ENCODE peak calls at places on chromosomes 13 and 19, in eight cellular contexts. R is uterus, A is dorsolateral prefrontal cortex, N is K562, I is colonic mucosa, U is MM.1S, S is fibroblast of mammary gland, Q is fibroblast of lung. F is an unnamed sample.

GRCh38 chr13:24654741-24655140 is 25.5 kb upstream of the ATP12A start:
- DNase-seq in R (no peak), S (peak), N (no peak), A (no peak), I (peak), Q (peak), U (no peak), F (peak)

GRCh38 chr13:84917252-84917878 is 881.9 kb downstream of the SLITRK6 start:
- DNase-seq in N (no peak), A (no peak), Q (peak), U (peak), R (no peak), I (no peak), S (peak), F (peak)

GRCh38 chr13:62747152-62747551 is 1331.5 kb upstream of the PCDH20 start:
- DNase-seq in I (no peak), R (no peak), N (no peak), U (no peak), S (peak), Q (no peak), A (no peak), F (peak)

GRCh38 chr13:67095621-67096020 is 134.5 kb downstream of the PCDH9 start:
- DNase-seq in S (no peak), Q (no peak), N (no peak), I (no peak), A (no peak), U (no peak), R (no peak), F (no peak)

GRCh38 chr19:3060852-3061182 is 1.5 kb downstream of the TLE5 start:
- DNase-seq in A (no peak), I (no peak), N (no peak), S (no peak), R (no peak), U (no peak), Q (no peak), F (no peak)

GRCh38 chr13:94595006-94595942 is 678 bp downstream of the TGDS start:
- DNase-seq in S (peak), N (peak), R (no peak), I (peak), A (no peak), Q (peak), U (peak), F (peak)

GRCh38 chr13:25064396-25064795 is 31.5 kb upstream of the PABPC3 start:
- DNase-seq in A (no peak), I (no peak), R (no peak), S (no peak), N (no peak), U (no peak), Q (no peak), F (no peak)

GRCh38 chr19:55255618-55256423 is 3.0 kb downstream of the PPP6R1 start:
- DNase-seq in S (peak), A (no peak), Q (peak), N (no peak), I (no peak), R (no peak), U (peak), F (peak)

GRCh38 chr13:92172191-92172590 is 773.8 kb downstream of the GPC5 start:
- DNase-seq in U (no peak), Q (peak), N (no peak), A (no peak), I (no peak), R (no peak), S (peak), F (peak)

GRCh38 chr13:110696776-110697175 is 9.1 kb downstream of the CARS2 start:
- DNase-seq in Q (no peak), U (no peak), A (no peak), N (no peak), S (no peak), I (no peak), R (no peak), F (no peak)

GRCh38 chr19:39263912-39264305 is 4.3 kb upstream of the IFNL2 start:
- DNase-seq in A (no peak), Q (no peak), R (no peak), N (no peak), I (no peak), U (no peak), S (no peak), F (no peak)

GRCh38 chr13:40440990-40441820 is 225.2 kb downstream of the FOXO1 start:
- DNase-seq in S (peak), R (peak), A (peak), I (peak), Q (peak), U (no peak), N (no peak), F (peak)

GRCh38 chr13:28059214-28059613 is 41.2 kb downstream of the FLT3 start:
- DNase-seq in U (peak), I (peak), Q (peak), A (no peak), N (peak), S (peak), R (no peak), F (peak)

GRCh38 chr13:18235756-18236527 is 945.7 kb downstream of the TUBA3C start:
- DNase-seq in R (no peak), U (no peak), I (no peak), Q (no peak), S (no peak), N (no peak), A (no peak), F (no peak)

GRCh38 chr13:25943081-25943480 is 108.7 kb downstream of the SHISA2 start:
- DNase-seq in R (no peak), U (no peak), N (no peak), Q (no peak), A (no peak), I (no peak), S (no peak), F (no peak)

GRCh38 chr19:2048959-2049740 is 1.9 kb downstream of the MKNK2 start:
- DNase-seq in N (no peak), R (no peak), Q (no peak), A (no peak), U (peak), S (no peak), I (no peak), F (no peak)

GRCh38 chr19:751501-752341 is 809 bp downstream of the MISP start:
- DNase-seq in Q (peak), I (peak), S (peak), A (no peak), R (no peak), U (no peak), N (peak), F (peak)

GRCh38 chr19:7468840-7469239 is 20.0 kb downstream of the PEX11G start:
- DNase-seq in S (no peak), R (no peak), A (no peak), N (no peak), I (no peak), U (no peak), Q (no peak), F (no peak)

GRCh38 chr13:103883152-103883551 is 816.9 kb upstream of the SLC10A2 start:
- DNase-seq in S (peak), N (no peak), A (peak), R (peak), I (peak), Q (peak), U (no peak), F (peak)

GRCh38 chr19:37007587-37008220 is 70.5 kb upstream of the ZNF420 start:
- DNase-seq in Q (peak), N (peak), U (no peak), S (peak), R (no peak), I (peak), A (no peak), F (peak)

GRCh38 chr13:39197645-39198007 is 159.4 kb downstream of the NHLRC3 start:
- DNase-seq in A (no peak), Q (no peak), I (no peak), N (no peak), S (no peak), U (no peak), R (no peak), F (no peak)

GRCh38 chr19:2544576-2545415 is 68.9 kb downstream of the GADD45B start:
- DNase-seq in A (no peak), I (no peak), S (no peak), N (no peak), U (no peak), R (no peak), Q (peak), F (no peak)

GRCh38 chr13:93767917-93768422 is 541.4 kb downstream of the GPC6 start:
- DNase-seq in R (no peak), A (no peak), U (no peak), Q (no peak), N (no peak), S (no peak), I (no peak), F (no peak)

GRCh38 chr19:46271488-46272197 is 25.2 kb upstream of the HIF3A start:
- DNase-seq in N (no peak), S (peak), R (peak), U (no peak), A (no peak), Q (peak), I (no peak), F (peak)

GRCh38 chr13:52852444-52852843 is 4.0 kb upstream of the PCDH8 start:
- DNase-seq in A (no peak), U (no peak), N (no peak), S (no peak), R (no peak), Q (no peak), I (no peak), F (no peak)

GRCh38 chr13:23651887-23652286 is 81.7 kb downstream of the TNFRSF19 start:
- DNase-seq in S (no peak), U (no peak), I (no peak), A (no peak), Q (no peak), N (no peak), R (no peak), F (no peak)

GRCh38 chr13:41562083-41562482 is 104.7 kb downstream of the RGCC start:
- DNase-seq in N (no peak), U (no peak), Q (peak), A (peak), S (peak), R (peak), I (peak), F (peak)

GRCh38 chr19:4580021-4580901 is 20.8 kb upstream of the SEMA6B start:
- DNase-seq in Q (no peak), U (no peak), A (no peak), S (no peak), R (no peak), N (peak), I (no peak), F (no peak)

GRCh38 chr19:4581381-4582111 is 22.1 kb upstream of the SEMA6B start:
- DNase-seq in I (no peak), A (no peak), R (no peak), S (no peak), N (peak), Q (peak), U (no peak), F (peak)

GRCh38 chr19:4580961-4581380 is 21.5 kb upstream of the SEMA6B start:
- DNase-seq in A (no peak), S (no peak), U (no peak), Q (no peak), R (no peak), N (no peak), I (no peak), F (no peak)

GRCh38 chr19:4582980-4583842 is 23.7 kb upstream of the SEMA6B start:
- DNase-seq in S (no peak), N (no peak), A (no peak), U (no peak), I (no peak), Q (no peak), R (no peak), F (no peak)

GRCh38 chr19:4582112-4582553 is 22.6 kb upstream of the SEMA6B start:
- DNase-seq in A (no peak), Q (peak), R (no peak), U (no peak), I (no peak), S (no peak), N (no peak), F (no peak)
- H3K4me3 ChIP-seq in A (no peak), Q (no peak), R (no peak), U (no peak), I (no peak), S (no peak), N (no peak), F (no peak)

DNA sequence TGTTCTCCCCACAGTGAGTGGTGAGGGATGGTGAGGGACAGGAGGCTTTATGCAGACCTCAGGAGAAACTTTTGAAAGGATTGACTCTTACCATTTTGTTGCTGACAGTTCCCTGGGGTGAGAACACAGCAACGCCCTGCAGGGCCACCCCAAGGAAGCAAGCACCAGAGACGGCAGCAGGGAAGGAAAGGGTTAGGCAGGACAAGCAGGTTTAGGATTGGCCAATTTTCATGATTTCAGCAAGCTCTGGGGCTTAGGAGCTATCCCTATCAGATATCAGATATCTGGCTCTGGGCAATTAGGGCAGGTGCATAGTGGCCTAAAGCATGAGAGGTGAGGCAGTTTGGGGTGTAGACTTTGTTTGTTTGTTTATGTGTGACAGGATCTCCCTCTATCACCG is 87.0 kb upstream of the LSM14A start:
- DNase-seq in Q (no peak), I (no peak), A (no peak), R (no peak), U (no peak), S (no peak), N (no peak), F (no peak)
- H3K4me3 ChIP-seq in Q (no peak), I (no peak), A (no peak), R (no peak), U (no peak), S (no peak), N (no peak), F (no peak)

DNA sequence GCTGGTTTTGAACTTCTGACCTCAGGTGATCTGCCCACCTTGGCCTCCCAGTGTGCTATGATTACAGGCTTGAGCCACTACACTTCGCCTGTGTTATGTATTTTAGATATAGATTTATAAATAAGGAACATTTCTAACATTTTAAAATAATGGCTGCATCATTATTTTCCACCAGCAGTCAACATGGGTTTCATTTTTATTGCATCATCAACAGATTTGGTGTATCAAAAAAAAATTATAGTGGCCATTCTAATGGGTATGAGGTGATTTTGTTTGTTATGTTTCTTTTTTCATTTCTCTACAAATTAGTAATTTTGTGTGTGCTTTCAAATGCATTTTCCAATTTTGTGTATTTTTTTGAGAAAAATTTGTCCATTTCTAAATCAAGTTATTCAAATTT is 16.2 kb upstream of the ZNF93 start:
- DNase-seq in Q (no peak), I (no peak), R (no peak), U (no peak), N (no peak), A (no peak), S (no peak), F (no peak)
- H3K4me3 ChIP-seq in Q (no peak), I (no peak), R (no peak), U (no peak), N (no peak), A (no peak), S (no peak), F (no peak)

DNA sequence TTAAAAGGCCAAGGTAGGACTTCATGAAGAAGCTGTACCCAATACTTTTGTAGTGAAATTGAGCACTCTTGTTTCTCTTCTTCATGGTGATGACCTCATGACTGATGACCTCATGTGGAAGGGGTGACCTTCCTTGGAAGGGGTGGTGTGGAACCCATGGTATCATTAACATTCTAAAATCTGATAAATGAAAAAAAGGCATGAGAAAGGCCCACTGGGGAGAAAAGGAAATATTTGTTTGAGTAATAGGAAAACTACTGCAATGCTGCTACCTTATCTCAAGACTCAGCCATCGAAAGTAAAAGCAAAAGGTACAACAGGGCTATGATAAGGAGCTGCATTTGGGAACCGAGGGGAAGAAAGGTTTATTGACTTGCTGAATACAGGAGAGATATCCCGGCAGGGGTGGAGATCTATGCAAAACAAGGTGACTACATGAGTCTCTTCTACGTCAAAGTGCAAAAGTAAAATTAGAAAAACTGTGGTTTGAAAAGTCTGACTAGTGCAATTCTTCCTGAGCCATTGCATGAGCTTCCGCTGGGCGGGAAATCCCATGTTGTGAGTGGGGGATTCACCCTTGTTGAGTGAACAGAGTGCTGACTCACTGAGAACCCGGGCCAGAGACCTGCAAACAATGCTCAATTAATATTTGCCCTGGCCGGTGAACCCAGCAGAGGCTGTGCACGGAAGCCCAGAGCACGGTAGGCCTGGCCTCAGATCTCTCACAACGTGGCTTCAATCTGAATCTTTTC is 138.9 kb upstream of the RFC3 start:
- DNase-seq in A (no peak), I (peak), N (peak), U (peak), S (peak), Q (peak), R (peak), F (no peak)
- H3K4me3 ChIP-seq in A (peak), I (no peak), N (no peak), U (peak), S (no peak), Q (no peak), R (no peak), F (no peak)

GRCh38 chr13:29936051-29936813 is 85.8 kb upstream of the UBL3 start:
- DNase-seq in R (no peak), S (no peak), I (no peak), U (no peak), N (no peak), A (no peak), Q (no peak), F (no peak)

GRCh38 chr13:29937379-29937778 is 87.0 kb upstream of the UBL3 start:
- DNase-seq in N (no peak), I (no peak), S (no peak), Q (no peak), A (no peak), U (no peak), R (no peak), F (no peak)

GRCh38 chr13:29934531-29935308 is 84.3 kb upstream of the UBL3 start:
- DNase-seq in R (no peak), N (no peak), A (no peak), S (no peak), U (no peak), Q (no peak), I (no peak), F (no peak)

GRCh38 chr13:29936961-29937360 is 86.5 kb upstream of the UBL3 start:
- DNase-seq in N (no peak), Q (no peak), A (no peak), I (no peak), U (no peak), R (no peak), S (no peak), F (no peak)

DNA sequence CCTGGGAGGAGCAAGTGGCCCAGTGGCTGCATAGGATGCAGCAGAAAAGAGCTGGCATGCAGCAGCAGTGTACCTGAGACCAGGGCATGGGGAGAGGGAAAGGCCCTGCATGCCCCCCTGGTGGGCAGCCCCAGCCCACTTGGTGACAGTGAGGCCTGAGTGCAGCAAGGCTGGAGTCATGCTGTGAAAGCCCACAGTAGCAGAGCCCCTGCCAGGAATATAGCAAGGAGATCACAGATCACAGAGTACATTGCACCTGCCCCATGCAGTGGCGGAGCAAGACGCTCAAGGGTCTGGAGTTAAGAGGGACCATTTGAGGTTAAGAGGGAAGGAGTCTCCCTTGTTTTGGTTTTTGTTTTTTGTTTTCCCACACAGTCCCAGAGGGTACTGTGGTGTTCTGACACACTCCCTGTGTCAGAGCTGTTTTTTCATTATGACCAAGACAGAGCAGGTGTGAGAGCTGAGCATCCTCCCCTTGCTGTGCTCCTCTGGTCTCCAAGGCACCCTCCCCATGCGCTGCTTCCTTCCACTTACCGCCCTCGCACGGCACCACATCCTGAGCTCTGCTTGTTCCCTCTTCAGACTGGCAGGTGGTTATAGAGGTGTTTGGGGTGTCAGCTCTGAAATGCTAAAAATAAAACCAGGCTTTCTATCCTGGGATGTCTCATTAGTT is 85.0 kb upstream of the UBL3 start:
- DNase-seq in S (no peak), I (no peak), Q (no peak), U (no peak), A (no peak), N (no peak), R (no peak), F (no peak)
- H3K4me3 ChIP-seq in S (no peak), I (no peak), Q (no peak), U (no peak), A (no peak), N (no peak), R (no peak), F (no peak)

DNA sequence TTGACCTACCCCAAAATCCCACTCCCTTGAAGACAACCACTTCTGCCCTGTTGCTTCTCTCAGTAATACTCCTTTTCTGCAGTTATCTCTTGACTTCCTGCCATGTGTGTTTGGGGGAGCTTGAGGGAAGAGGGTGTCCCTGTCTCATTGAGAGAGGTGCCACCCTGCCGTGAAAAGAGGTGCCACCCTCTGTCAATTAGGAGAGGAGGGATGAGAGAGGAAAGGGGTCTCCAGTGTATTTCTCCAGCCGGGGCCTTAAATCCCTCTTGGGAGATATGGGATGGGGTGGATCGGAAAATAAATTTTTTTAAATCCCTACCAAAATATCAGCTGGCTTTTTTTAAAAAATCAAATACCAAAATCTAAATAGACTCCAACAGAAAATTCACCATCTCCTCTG is 16.5 kb downstream of the PLD3 start:
- DNase-seq in U (no peak), N (no peak), A (no peak), R (no peak), Q (no peak), S (no peak), I (no peak), F (no peak)
- H3K4me3 ChIP-seq in U (peak), N (peak), A (peak), R (no peak), Q (no peak), S (no peak), I (no peak), F (peak)